ENCODE peak calls at places on chromosomes 11 and 22, in ten cellular contexts. One of them, this sample, is unnamed.

GRCh38 chr22:36356708-36357694 is 30.8 kb downstream of the MYH9 start:
- ATAC-seq in activated naive CD8-positive, alpha-beta T cell treated with anti-CD3 and anti-CD28 coated beads, Interleukin-2, amount 10 ng/mL, durations not matched to agents 7 days and 5 days: peak; percentile 19
- ATAC-seq in activated CD8-positive, alpha-beta T cell treated with anti-CD3 and anti-CD28 coated beads, Interleukin-2, amount 10 ng/mL, durations not matched to agents 7 days and 5 days: peak; percentile 35
- ATAC-seq in Panc1: no peak
- ATAC-seq in naive thymus-derived CD4-positive, alpha-beta T cell: peak; percentile 52
- ATAC-seq in activated T-cell treated with anti-CD3 and anti-CD28 coated beads, Interleukin-2, amount 50 U/mL, for 72 hours: peak; percentile 48
- ATAC-seq in left ventricle myocardium superior: no peak
- ATAC-seq in right cardiac atrium: no peak
- ATAC-seq in left lung: no peak
- ATAC-seq in lower lobe of right lung: no peak
- ATAC-seq in this sample: no peak

GRCh38 chr11:58923300-58923788 is 15.9 kb upstream of the GLYATL1 start:
- ATAC-seq in activated naive CD8-positive, alpha-beta T cell treated with anti-CD3 and anti-CD28 coated beads, Interleukin-2, amount 10 ng/mL, durations not matched to agents 7 days and 5 days: peak; percentile 82
- ATAC-seq in activated CD8-positive, alpha-beta T cell treated with anti-CD3 and anti-CD28 coated beads, Interleukin-2, amount 10 ng/mL, durations not matched to agents 7 days and 5 days: peak; percentile 82
- ATAC-seq in Panc1: no peak
- ATAC-seq in naive thymus-derived CD4-positive, alpha-beta T cell: peak; percentile 66
- ATAC-seq in activated T-cell treated with anti-CD3 and anti-CD28 coated beads, Interleukin-2, amount 50 U/mL, for 72 hours: peak; percentile 85
- ATAC-seq in left ventricle myocardium superior: no peak
- ATAC-seq in right cardiac atrium: no peak
- ATAC-seq in left lung: peak; percentile 71
- ATAC-seq in lower lobe of right lung: peak; percentile 27
- ATAC-seq in this sample: no peak

GRCh38 chr11:898540-899190 is 11.9 kb downstream of the CHID1 start:
- ATAC-seq in activated naive CD8-positive, alpha-beta T cell treated with anti-CD3 and anti-CD28 coated beads, Interleukin-2, amount 10 ng/mL, durations not matched to agents 7 days and 5 days: no peak
- ATAC-seq in activated CD8-positive, alpha-beta T cell treated with anti-CD3 and anti-CD28 coated beads, Interleukin-2, amount 10 ng/mL, durations not matched to agents 7 days and 5 days: no peak
- ATAC-seq in Panc1: peak; percentile 75
- ATAC-seq in naive thymus-derived CD4-positive, alpha-beta T cell: no peak
- ATAC-seq in activated T-cell treated with anti-CD3 and anti-CD28 coated beads, Interleukin-2, amount 50 U/mL, for 72 hours: no peak
- ATAC-seq in left ventricle myocardium superior: peak; percentile 41
- ATAC-seq in right cardiac atrium: peak; percentile 13
- ATAC-seq in left lung: peak; percentile 57
- ATAC-seq in lower lobe of right lung: no peak
- ATAC-seq in this sample: peak; percentile 16

GRCh38 chr11:113131036-113131775 is 170.0 kb downstream of the NCAM1 start:
- ATAC-seq in activated naive CD8-positive, alpha-beta T cell treated with anti-CD3 and anti-CD28 coated beads, Interleukin-2, amount 10 ng/mL, durations not matched to agents 7 days and 5 days: no peak
- ATAC-seq in activated CD8-positive, alpha-beta T cell treated with anti-CD3 and anti-CD28 coated beads, Interleukin-2, amount 10 ng/mL, durations not matched to agents 7 days and 5 days: no peak
- ATAC-seq in Panc1: no peak
- ATAC-seq in naive thymus-derived CD4-positive, alpha-beta T cell: no peak
- ATAC-seq in activated T-cell treated with anti-CD3 and anti-CD28 coated beads, Interleukin-2, amount 50 U/mL, for 72 hours: no peak
- ATAC-seq in left ventricle myocardium superior: no peak
- ATAC-seq in right cardiac atrium: no peak
- ATAC-seq in left lung: no peak
- ATAC-seq in lower lobe of right lung: no peak
- ATAC-seq in this sample: no peak

GRCh38 chr11:119891392-119891791 is 162.4 kb upstream of the NECTIN1 start:
- ATAC-seq in activated naive CD8-positive, alpha-beta T cell treated with anti-CD3 and anti-CD28 coated beads, Interleukin-2, amount 10 ng/mL, durations not matched to agents 7 days and 5 days: no peak
- ATAC-seq in activated CD8-positive, alpha-beta T cell treated with anti-CD3 and anti-CD28 coated beads, Interleukin-2, amount 10 ng/mL, durations not matched to agents 7 days and 5 days: no peak
- ATAC-seq in Panc1: no peak
- ATAC-seq in naive thymus-derived CD4-positive, alpha-beta T cell: no peak
- ATAC-seq in activated T-cell treated with anti-CD3 and anti-CD28 coated beads, Interleukin-2, amount 50 U/mL, for 72 hours: no peak
- ATAC-seq in left ventricle myocardium superior: peak; percentile 87
- ATAC-seq in right cardiac atrium: peak; percentile 88
- ATAC-seq in left lung: no peak
- ATAC-seq in lower lobe of right lung: no peak
- ATAC-seq in this sample: no peak

GRCh38 chr22:28002181-28002700 is 83.2 kb upstream of the PITPNB start:
- ATAC-seq in activated naive CD8-positive, alpha-beta T cell treated with anti-CD3 and anti-CD28 coated beads, Interleukin-2, amount 10 ng/mL, durations not matched to agents 7 days and 5 days: no peak
- ATAC-seq in activated CD8-positive, alpha-beta T cell treated with anti-CD3 and anti-CD28 coated beads, Interleukin-2, amount 10 ng/mL, durations not matched to agents 7 days and 5 days: no peak
- ATAC-seq in Panc1: no peak
- ATAC-seq in naive thymus-derived CD4-positive, alpha-beta T cell: no peak
- ATAC-seq in activated T-cell treated with anti-CD3 and anti-CD28 coated beads, Interleukin-2, amount 50 U/mL, for 72 hours: no peak
- ATAC-seq in left ventricle myocardium superior: no peak
- ATAC-seq in right cardiac atrium: no peak
- ATAC-seq in left lung: no peak
- ATAC-seq in lower lobe of right lung: no peak
- ATAC-seq in this sample: no peak

GRCh38 chr11:110098645-110099044 is 5.5 kb downstream of the ZC3H12C start:
- ATAC-seq in activated naive CD8-positive, alpha-beta T cell treated with anti-CD3 and anti-CD28 coated beads, Interleukin-2, amount 10 ng/mL, durations not matched to agents 7 days and 5 days: no peak
- ATAC-seq in activated CD8-positive, alpha-beta T cell treated with anti-CD3 and anti-CD28 coated beads, Interleukin-2, amount 10 ng/mL, durations not matched to agents 7 days and 5 days: no peak
- ATAC-seq in Panc1: peak; percentile 73
- ATAC-seq in naive thymus-derived CD4-positive, alpha-beta T cell: peak; percentile 75
- ATAC-seq in activated T-cell treated with anti-CD3 and anti-CD28 coated beads, Interleukin-2, amount 50 U/mL, for 72 hours: peak; percentile 82
- ATAC-seq in left ventricle myocardium superior: no peak
- ATAC-seq in right cardiac atrium: no peak
- ATAC-seq in left lung: no peak
- ATAC-seq in lower lobe of right lung: no peak
- ATAC-seq in this sample: no peak

GRCh38 chr22:28208036-28208435 is 289.0 kb upstream of the PITPNB start:
- ATAC-seq in activated naive CD8-positive, alpha-beta T cell treated with anti-CD3 and anti-CD28 coated beads, Interleukin-2, amount 10 ng/mL, durations not matched to agents 7 days and 5 days: no peak
- ATAC-seq in activated CD8-positive, alpha-beta T cell treated with anti-CD3 and anti-CD28 coated beads, Interleukin-2, amount 10 ng/mL, durations not matched to agents 7 days and 5 days: no peak
- ATAC-seq in Panc1: no peak
- ATAC-seq in naive thymus-derived CD4-positive, alpha-beta T cell: no peak
- ATAC-seq in activated T-cell treated with anti-CD3 and anti-CD28 coated beads, Interleukin-2, amount 50 U/mL, for 72 hours: no peak
- ATAC-seq in left ventricle myocardium superior: no peak
- ATAC-seq in right cardiac atrium: no peak
- ATAC-seq in left lung: no peak
- ATAC-seq in lower lobe of right lung: no peak
- ATAC-seq in this sample: no peak

GRCh38 chr11:64241175-64241429 is 207 bp downstream of the FKBP2 start:
- ATAC-seq in activated naive CD8-positive, alpha-beta T cell treated with anti-CD3 and anti-CD28 coated beads, Interleukin-2, amount 10 ng/mL, durations not matched to agents 7 days and 5 days: peak; percentile 75
- ATAC-seq in activated CD8-positive, alpha-beta T cell treated with anti-CD3 and anti-CD28 coated beads, Interleukin-2, amount 10 ng/mL, durations not matched to agents 7 days and 5 days: peak; percentile 83
- ATAC-seq in Panc1: peak; percentile 81
- ATAC-seq in naive thymus-derived CD4-positive, alpha-beta T cell: peak; percentile 90
- ATAC-seq in activated T-cell treated with anti-CD3 and anti-CD28 coated beads, Interleukin-2, amount 50 U/mL, for 72 hours: peak; percentile 83
- ATAC-seq in left ventricle myocardium superior: peak; percentile 85
- ATAC-seq in right cardiac atrium: peak; percentile 88
- ATAC-seq in left lung: peak; percentile 86
- ATAC-seq in lower lobe of right lung: peak; percentile 94
- ATAC-seq in this sample: peak; percentile 92

GRCh38 chr11:118705111-118705741 is 25.8 kb upstream of the TREH start:
- ATAC-seq in activated naive CD8-positive, alpha-beta T cell treated with anti-CD3 and anti-CD28 coated beads, Interleukin-2, amount 10 ng/mL, durations not matched to agents 7 days and 5 days: peak; percentile 82
- ATAC-seq in activated CD8-positive, alpha-beta T cell treated with anti-CD3 and anti-CD28 coated beads, Interleukin-2, amount 10 ng/mL, durations not matched to agents 7 days and 5 days: peak; percentile 83
- ATAC-seq in Panc1: no peak
- ATAC-seq in naive thymus-derived CD4-positive, alpha-beta T cell: peak; percentile 79
- ATAC-seq in activated T-cell treated with anti-CD3 and anti-CD28 coated beads, Interleukin-2, amount 50 U/mL, for 72 hours: peak; percentile 66
- ATAC-seq in left ventricle myocardium superior: peak; percentile 51
- ATAC-seq in right cardiac atrium: peak; percentile 36
- ATAC-seq in left lung: peak; percentile 68
- ATAC-seq in lower lobe of right lung: peak; percentile 68
- ATAC-seq in this sample: no peak

GRCh38 chr11:102883132-102883531 is 8.3 kb upstream of the MMP12 start:
- ATAC-seq in activated naive CD8-positive, alpha-beta T cell treated with anti-CD3 and anti-CD28 coated beads, Interleukin-2, amount 10 ng/mL, durations not matched to agents 7 days and 5 days: no peak
- ATAC-seq in activated CD8-positive, alpha-beta T cell treated with anti-CD3 and anti-CD28 coated beads, Interleukin-2, amount 10 ng/mL, durations not matched to agents 7 days and 5 days: no peak
- ATAC-seq in Panc1: no peak
- ATAC-seq in naive thymus-derived CD4-positive, alpha-beta T cell: no peak
- ATAC-seq in activated T-cell treated with anti-CD3 and anti-CD28 coated beads, Interleukin-2, amount 50 U/mL, for 72 hours: peak; percentile 63
- ATAC-seq in left ventricle myocardium superior: no peak
- ATAC-seq in right cardiac atrium: no peak
- ATAC-seq in left lung: no peak
- ATAC-seq in lower lobe of right lung: no peak
- ATAC-seq in this sample: no peak

GRCh38 chr11:70415642-70416395 is 17.5 kb downstream of the CTTN start:
- ATAC-seq in activated naive CD8-positive, alpha-beta T cell treated with anti-CD3 and anti-CD28 coated beads, Interleukin-2, amount 10 ng/mL, durations not matched to agents 7 days and 5 days: no peak
- ATAC-seq in activated CD8-positive, alpha-beta T cell treated with anti-CD3 and anti-CD28 coated beads, Interleukin-2, amount 10 ng/mL, durations not matched to agents 7 days and 5 days: no peak
- ATAC-seq in Panc1: no peak
- ATAC-seq in naive thymus-derived CD4-positive, alpha-beta T cell: peak; percentile 60
- ATAC-seq in activated T-cell treated with anti-CD3 and anti-CD28 coated beads, Interleukin-2, amount 50 U/mL, for 72 hours: peak; percentile 52
- ATAC-seq in left ventricle myocardium superior: no peak
- ATAC-seq in right cardiac atrium: no peak
- ATAC-seq in left lung: no peak
- ATAC-seq in lower lobe of right lung: no peak
- ATAC-seq in this sample: no peak

This sample was measured in gastroesophageal sphincter.